ENCODE peak calls at places on chromosomes 13 and 19, in five cellular contexts. X is uterus, O is type B pancreatic cell, M is cardiac muscle cell, L is foreskin fibroblast. E is an unnamed sample.

GRCh38 chr13:30400376-30400775 is 21.9 kb upstream of the UBE2L5 start:
- DNase-seq in L (no peak), X (no peak), O (no peak), M (no peak), E (no peak)

GRCh38 chr13:44976196-44976595 is 13.1 kb downstream of the NUFIP1 start:
- DNase-seq in L (no peak), O (no peak), X (no peak), M (no peak), E (no peak)

GRCh38 chr19:7575426-7576040 is 20.1 kb upstream of the CAMSAP3 start:
- DNase-seq in O (no peak), L (peak), X (no peak), M (no peak), E (no peak)

GRCh38 chr13:40665754-40666057 is 735 bp downstream of the FOXO1 start:
- DNase-seq in X (no peak), L (no peak), M (no peak), O (no peak), E (no peak)

GRCh38 chr19:50203281-50204080 is at the start of gene MYH14:
- DNase-seq in O (peak), X (peak), L (peak), M (peak), E (no peak)

GRCh38 chr19:340620-341385 is 3.8 kb downstream of the MIER2 start:
- DNase-seq in L (no peak), M (no peak), X (no peak), O (no peak), E (no peak)

GRCh38 chr19:3950871-3951861 is 18.3 kb downstream of the NMRK2 start:
- DNase-seq in L (no peak), X (no peak), M (peak), O (no peak), E (no peak)

GRCh38 chr13:100541882-100542545 is 46.6 kb downstream of the GGACT start:
- DNase-seq in M (no peak), L (no peak), X (no peak), O (no peak), E (peak)

GRCh38 chr19:11264452-11265176 is 2.3 kb upstream of the DOCK6 start:
- DNase-seq in X (peak), O (no peak), L (no peak), M (no peak), E (no peak)

GRCh38 chr13:79775830-79776229 is 294.9 kb downstream of the NDFIP2 start:
- DNase-seq in X (no peak), O (no peak), M (peak), L (peak), E (no peak)

GRCh38 chr13:71864981-71865857 is 1.8 kb downstream of the DACH1 start:
- DNase-seq in L (no peak), M (peak), X (peak), O (peak), E (peak)

GRCh38 chr13:33069365-33069764 is 53.1 kb downstream of the KL start:
- DNase-seq in M (no peak), L (no peak), X (no peak), O (no peak), E (no peak)
- TF ChIP-seq CTCF in M (peak), L (no peak), X (no peak), O (peak), E (peak)

GRCh38 chr13:111429064-111429558 is 108.7 kb downstream of the TEX29 start:
- DNase-seq in L (peak), O (no peak), M (peak), X (no peak), E (peak)
- TF ChIP-seq CTCF in L (peak), O (peak), M (peak), X (no peak), E (peak)

GRCh38 chr13:113034451-113035208 is 65.6 kb downstream of the MCF2L start:
- DNase-seq in X (no peak), L (peak), O (no peak), M (peak), E (no peak)
- TF ChIP-seq CTCF in X (peak), L (peak), O (peak), M (peak), E (peak)

DNA sequence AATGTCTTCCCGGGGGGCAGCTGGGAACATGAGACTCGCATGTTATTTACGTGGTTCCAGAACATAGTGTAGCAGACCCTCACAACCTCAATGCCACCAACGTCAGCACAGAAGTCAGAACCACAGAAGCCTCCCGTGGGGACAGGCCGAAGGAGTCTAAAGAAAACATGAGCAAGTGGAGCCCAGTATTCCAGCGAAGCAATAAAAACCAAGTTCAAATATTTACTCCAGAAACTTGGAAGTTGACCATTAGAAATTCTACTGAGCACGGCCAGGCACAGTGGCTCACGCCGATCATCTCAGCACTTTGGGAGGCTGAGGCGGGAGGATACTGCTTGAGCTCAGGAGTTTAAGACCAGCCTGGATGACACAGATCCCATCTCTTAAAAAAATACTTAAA is 17.9 kb upstream of the ATP8B3 start:
- DNase-seq in O (no peak), M (no peak), L (no peak), X (no peak), E (no peak)
- TF ChIP-seq CTCF in O (no peak), M (no peak), L (no peak), X (no peak), E (no peak)

DNA sequence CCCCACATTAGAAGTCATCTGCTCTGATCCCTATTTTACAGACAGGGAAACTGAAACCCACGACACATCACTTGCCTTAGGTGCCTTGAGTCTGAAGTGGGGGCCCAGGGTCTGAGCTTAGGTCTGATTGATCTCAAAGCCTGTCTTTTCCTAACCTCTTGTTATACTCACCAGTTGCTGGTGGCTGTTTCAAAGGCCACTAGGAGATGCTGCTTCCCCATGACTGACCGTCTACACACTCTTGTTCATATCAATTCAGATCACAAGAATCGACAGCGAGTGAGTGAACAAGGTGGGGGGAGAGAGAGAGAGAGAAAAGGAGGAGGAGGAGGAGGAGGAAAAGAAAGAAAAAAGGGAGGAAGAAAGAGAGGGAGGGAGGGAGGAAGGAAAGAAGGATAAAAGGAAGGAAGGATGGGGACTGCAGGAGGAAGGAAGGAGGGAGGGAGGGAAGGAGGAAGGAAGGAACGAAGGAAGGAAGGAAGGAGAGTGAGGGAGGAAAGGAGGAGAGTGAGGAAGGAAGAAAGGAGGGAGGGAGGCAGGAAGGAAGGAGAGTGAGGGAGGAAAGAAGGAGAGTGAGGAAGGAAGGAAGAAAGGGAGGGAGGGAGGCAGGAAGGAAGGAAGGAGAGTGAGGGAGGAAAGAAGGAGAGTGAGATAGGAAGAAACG is 3.3 kb downstream of the OR10H1 start:
- DNase-seq in O (no peak), X (no peak), L (no peak), M (no peak), E (no peak)
- TF ChIP-seq CTCF in O (no peak), X (no peak), L (no peak), M (no peak), E (no peak)

DNA sequence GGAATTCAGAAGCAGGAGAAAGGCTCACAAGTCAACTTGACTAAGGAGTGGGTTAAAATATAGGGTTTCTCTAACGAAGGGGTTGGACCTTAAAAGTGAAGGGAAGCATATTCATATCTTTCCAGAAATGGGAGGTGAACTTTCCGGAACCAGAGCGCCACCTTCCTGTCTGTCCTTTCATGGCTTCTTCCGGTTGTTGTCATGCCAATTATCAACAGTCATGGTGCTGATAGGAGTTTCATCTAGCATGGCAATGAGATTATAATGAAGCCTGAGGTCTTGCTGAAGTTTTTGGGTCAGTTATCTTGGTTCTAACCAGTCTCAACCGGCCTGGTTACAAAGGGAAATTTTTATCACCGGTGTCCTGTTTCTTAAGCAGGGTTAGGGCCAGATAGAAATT is 162.9 kb upstream of the NBEA start:
- DNase-seq in M (no peak), X (no peak), O (no peak), L (no peak), E (no peak)
- TF ChIP-seq CTCF in M (peak), X (no peak), O (no peak), L (no peak), E (no peak)

DNA sequence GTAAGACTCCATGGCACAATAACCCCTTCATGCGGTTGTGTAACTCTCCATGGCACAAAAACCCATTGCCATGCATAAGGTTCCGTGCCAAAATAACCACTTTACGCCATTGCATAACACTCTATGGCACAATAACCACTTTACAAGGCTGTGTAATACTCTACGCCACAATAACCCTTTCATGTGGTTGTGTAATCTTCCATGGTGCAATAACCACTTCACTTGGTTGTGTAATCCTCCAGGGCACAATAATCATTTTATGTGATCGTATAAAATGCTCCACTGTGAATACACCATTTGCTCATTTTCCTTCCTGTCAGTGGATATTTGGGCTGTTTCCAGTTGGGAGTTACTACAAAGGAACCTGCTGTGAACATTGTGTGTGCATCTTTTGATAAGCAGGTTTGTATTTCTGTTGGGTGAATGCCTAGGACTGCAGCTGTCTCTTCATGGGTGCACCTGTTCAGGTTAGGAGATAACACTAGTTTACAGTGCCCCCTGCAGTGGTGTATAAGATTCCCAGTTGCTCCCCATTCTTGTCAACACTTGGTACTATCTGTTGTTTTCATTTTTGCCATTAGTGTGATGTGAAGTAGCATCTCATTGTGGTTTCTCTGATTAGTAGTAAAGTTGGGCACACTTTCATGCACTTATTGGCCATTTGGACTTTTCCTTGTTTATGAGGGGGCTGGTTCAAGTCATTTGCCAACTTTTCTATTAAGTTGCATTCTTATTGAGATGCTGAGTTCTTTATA is 21.1 kb upstream of the ZSCAN18 start:
- DNase-seq in O (no peak), M (no peak), L (no peak), X (no peak), E (no peak)
- TF ChIP-seq CTCF in O (no peak), M (no peak), L (no peak), X (no peak), E (no peak)

GRCh38 chr19:30731596-30731995 is 359.4 kb downstream of the ZNF536 start:
- DNase-seq in L (no peak), M (no peak), O (no peak), X (no peak), E (no peak)
- TF ChIP-seq CTCF in L (no peak), M (no peak), O (no peak), X (no peak), E (no peak)

E was measured in osteocyte.